ENCODE peak calls at places on chromosome 9, in ten cellular contexts. V is naive B cell; A is NCI-H510A treated with DMSO at 0.1 percent for 48 hours; J is GM13977; B is T-helper 9 cell; E is NCI-H1436; D is activated CD4-positive, alpha-beta T cell treated with anti-CD3 and anti-CD28 coated beads, Interleukin-2, amount 50 U/mL, for 48 hours; W is mesothelial cell of epicardium; F is NCI-H774; H is GM12891. T is an unnamed sample.

GRCh38 chr9:4510546-4511322 is 20.5 kb downstream of the SLC1A1 start:
- DNase-seq in V (no peak), A (no peak), J (no peak), B (no peak), E (no peak), D (no peak), W (no peak), F (no peak), H (no peak), T (no peak)

GRCh38 chr9:3912817-3913216 is 387.0 kb upstream of the RFX3 start:
- DNase-seq in V (no peak), A (no peak), J (no peak), B (no peak), E (no peak), D (no peak), W (no peak), F (no peak), H (no peak), T (no peak)

GRCh38 chr9:101580076-101580475 is 14.7 kb downstream of the PPP3R2 start:
- DNase-seq in V (no peak), A (no peak), J (no peak), B (no peak), E (no peak), D (no peak), W (no peak), F (no peak), H (no peak), T (no peak)

GRCh38 chr9:93206576-93207155 is 22.7 kb downstream of the WNK2 start:
- DNase-seq in V (no peak), A (no peak), J (no peak), B (no peak), E (no peak), D (no peak), W (no peak), F (no peak), H (no peak), T (no peak)

GRCh38 chr9:135978650-135979461 is 17.7 kb upstream of the UBAC1 start:
- DNase-seq in V (peak), A (no peak), J (no peak), B (peak), E (no peak), D (peak), W (no peak), F (no peak), H (no peak), T (no peak)

GRCh38 chr9:132651259-132651658 is 18.5 kb downstream of the DDX31 start:
- DNase-seq in V (no peak), A (peak), J (no peak), B (no peak), E (no peak), D (peak), W (no peak), F (no peak), H (no peak), T (peak)

GRCh38 chr9:124654431-124654830 is 116.7 kb downstream of the NR6A1 start:
- DNase-seq in V (no peak), A (no peak), J (no peak), B (no peak), E (no peak), D (no peak), W (no peak), F (no peak), H (no peak), T (no peak)

GRCh38 chr9:84750152-84750865 is 80.8 kb downstream of the NTRK2 start:
- DNase-seq in V (no peak), A (no peak), J (no peak), B (no peak), E (no peak), D (no peak), W (no peak), F (no peak), H (no peak), T (no peak)

GRCh38 chr9:83304686-83305085 is 233.5 kb downstream of the FRMD3 start:
- DNase-seq in V (no peak), A (no peak), J (no peak), B (no peak), E (peak), D (no peak), W (no peak), F (no peak), H (no peak), T (peak)

GRCh38 chr9:110729628-110730027 is 61.0 kb downstream of the MUSK start:
- DNase-seq in V (no peak), A (no peak), J (no peak), B (no peak), E (no peak), D (no peak), W (no peak), F (no peak), H (no peak), T (no peak)

GRCh38 chr9:97543568-97543967 is 42.1 kb downstream of the TMOD1 start:
- DNase-seq in V (no peak), A (no peak), J (no peak), B (no peak), E (no peak), D (no peak), W (no peak), F (peak), H (no peak), T (peak)

GRCh38 chr9:133125706-133126696 is 5.0 kb upstream of the RALGDS start:
- DNase-seq in V (no peak), A (no peak), J (peak), B (no peak), E (no peak), D (no peak), W (no peak), F (no peak), H (peak), T (no peak)

T was measured in NCI-H345.